ENCODE peak calls at places on chromosomes 3 and 15, in six cellular contexts. One of them, this sample, is unnamed.

GRCh38 chr15:69724331-69724730 is 271.7 kb downstream of the RPLP1 start:
- DNase-seq in EH: no peak
- DNase-seq in omental fat pad: no peak
- DNase-seq in Kasumi-1: peak; percentile 5
- DNase-seq in CD8-positive, alpha-beta memory T cell: no peak
- DNase-seq in fibroblast of gingiva: no peak
- DNase-seq in this sample: no peak

GRCh38 chr3:123687286-123687685 is 102.4 kb upstream of the HACD2 start:
- DNase-seq in EH: peak; percentile 30
- DNase-seq in fibroblast of gingiva: no peak
- DNase-seq in CD8-positive, alpha-beta memory T cell: no peak
- DNase-seq in Kasumi-1: no peak
- DNase-seq in omental fat pad: no peak
- DNase-seq in this sample: no peak

GRCh38 chr3:61821823-61822251 is 260.5 kb downstream of the PTPRG start:
- DNase-seq in EH: peak; percentile 76
- DNase-seq in CD8-positive, alpha-beta memory T cell: no peak
- DNase-seq in omental fat pad: no peak
- DNase-seq in fibroblast of gingiva: peak; percentile 86
- DNase-seq in Kasumi-1: no peak
- DNase-seq in this sample: no peak

GRCh38 chr3:126613481-126614187 is 41.3 kb downstream of the TXNRD3 start:
- DNase-seq in EH: peak; percentile 22
- DNase-seq in omental fat pad: no peak
- DNase-seq in fibroblast of gingiva: peak; percentile 55
- DNase-seq in Kasumi-1: no peak
- DNase-seq in CD8-positive, alpha-beta memory T cell: no peak
- DNase-seq in this sample: no peak

GRCh38 chr3:11716576-11717250 is 73.0 kb upstream of the VGLL4 start:
- DNase-seq in EH: peak; percentile 30
- DNase-seq in CD8-positive, alpha-beta memory T cell: no peak
- DNase-seq in omental fat pad: no peak
- DNase-seq in Kasumi-1: no peak
- DNase-seq in fibroblast of gingiva: peak; percentile 32
- DNase-seq in this sample: no peak

GRCh38 chr15:50353251-50353998 is 1.6 kb downstream of the GABPB1 start:
- DNase-seq in Kasumi-1: peak; percentile 64
- DNase-seq in omental fat pad: no peak
- DNase-seq in EH: peak; percentile 93
- DNase-seq in fibroblast of gingiva: peak; percentile 90
- DNase-seq in CD8-positive, alpha-beta memory T cell: peak; percentile 81
- DNase-seq in this sample: no peak

GRCh38 chr15:33860749-33861148 is 107.5 kb upstream of the CHRM5 start:
- DNase-seq in CD8-positive, alpha-beta memory T cell: no peak
- DNase-seq in Kasumi-1: no peak
- DNase-seq in omental fat pad: no peak
- DNase-seq in EH: peak; percentile 85
- DNase-seq in fibroblast of gingiva: peak; percentile 3
- DNase-seq in this sample: no peak

GRCh38 chr3:3179407-3180094 is at the start of gene CRBN:
- DNase-seq in EH: peak; percentile 84
- DNase-seq in CD8-positive, alpha-beta memory T cell: peak; percentile 88
- DNase-seq in omental fat pad: peak; percentile 73
- DNase-seq in Kasumi-1: peak; percentile 83
- DNase-seq in fibroblast of gingiva: peak; percentile 77
- DNase-seq in this sample: peak; percentile 93

GRCh38 chr3:61811652-61812051 is 250.3 kb downstream of the PTPRG start:
- DNase-seq in fibroblast of gingiva: no peak
- DNase-seq in Kasumi-1: no peak
- DNase-seq in EH: no peak
- DNase-seq in omental fat pad: no peak
- DNase-seq in CD8-positive, alpha-beta memory T cell: no peak
- DNase-seq in this sample: no peak

GRCh38 chr3:132288357-132288756 is 28.9 kb upstream of the ACP3 start:
- DNase-seq in Kasumi-1: no peak
- DNase-seq in omental fat pad: no peak
- DNase-seq in fibroblast of gingiva: no peak
- DNase-seq in EH: no peak
- DNase-seq in CD8-positive, alpha-beta memory T cell: no peak
- DNase-seq in this sample: no peak

GRCh38 chr15:79661411-79661810 is 229.3 kb downstream of the MINAR1 start:
- DNase-seq in EH: no peak
- DNase-seq in fibroblast of gingiva: no peak
- DNase-seq in CD8-positive, alpha-beta memory T cell: no peak
- DNase-seq in Kasumi-1: no peak
- DNase-seq in omental fat pad: no peak
- DNase-seq in this sample: no peak

GRCh38 chr15:80483656-80484055 is 79.5 kb downstream of the ARNT2 start:
- DNase-seq in CD8-positive, alpha-beta memory T cell: no peak
- DNase-seq in Kasumi-1: no peak
- DNase-seq in omental fat pad: no peak
- DNase-seq in EH: no peak
- DNase-seq in fibroblast of gingiva: peak; percentile 31
- DNase-seq in this sample: peak; percentile 44

GRCh38 chr3:52896613-52897012 is 735 bp downstream of the STIMATE start:
- DNase-seq in EH: peak; percentile 11
- DNase-seq in CD8-positive, alpha-beta memory T cell: peak; percentile 4
- DNase-seq in omental fat pad: no peak
- DNase-seq in fibroblast of gingiva: no peak
- DNase-seq in Kasumi-1: peak; percentile 7
- DNase-seq in this sample: no peak

GRCh38 chr15:45205192-45205591 is 17.4 kb upstream of the SHF start:
- DNase-seq in EH: peak; percentile 74
- DNase-seq in CD8-positive, alpha-beta memory T cell: peak; percentile 47
- DNase-seq in omental fat pad: no peak
- DNase-seq in fibroblast of gingiva: peak; percentile 52
- DNase-seq in Kasumi-1: peak; percentile 28
- DNase-seq in this sample: peak; percentile 43

GRCh38 chr3:4571690-4572334 is 78.7 kb downstream of the ITPR1 start:
- DNase-seq in omental fat pad: no peak
- DNase-seq in Kasumi-1: peak; percentile 29
- DNase-seq in CD8-positive, alpha-beta memory T cell: no peak
- DNase-seq in fibroblast of gingiva: no peak
- DNase-seq in EH: no peak
- DNase-seq in this sample: no peak

GRCh38 chr3:79517766-79518413 is 249.9 kb downstream of the ROBO1 start:
- DNase-seq in CD8-positive, alpha-beta memory T cell: no peak
- DNase-seq in fibroblast of gingiva: peak; percentile 15
- DNase-seq in EH: peak; percentile 27
- DNase-seq in Kasumi-1: peak; percentile 55
- DNase-seq in omental fat pad: no peak
- DNase-seq in this sample: no peak

GRCh38 chr3:142977399-142977728 is 13.9 kb upstream of the PAQR9 start:
- DNase-seq in omental fat pad: no peak
- DNase-seq in Kasumi-1: no peak
- DNase-seq in CD8-positive, alpha-beta memory T cell: no peak
- DNase-seq in EH: peak; percentile 48
- DNase-seq in fibroblast of gingiva: no peak
- DNase-seq in this sample: no peak

GRCh38 chr3:88031543-88032148 is 27.2 kb downstream of the CGGBP1 start:
- DNase-seq in omental fat pad: no peak
- DNase-seq in CD8-positive, alpha-beta memory T cell: peak; percentile 45
- DNase-seq in Kasumi-1: peak; percentile 27
- DNase-seq in EH: peak; percentile 54
- DNase-seq in fibroblast of gingiva: peak; percentile 8
- DNase-seq in this sample: no peak

GRCh38 chr3:39234041-39234440 is 41.6 kb upstream of the XIRP1 start:
- DNase-seq in fibroblast of gingiva: no peak
- DNase-seq in CD8-positive, alpha-beta memory T cell: no peak
- DNase-seq in omental fat pad: no peak
- DNase-seq in EH: no peak
- DNase-seq in Kasumi-1: no peak
- DNase-seq in this sample: no peak

GRCh38 chr15:54859982-54860381 is 336.8 kb downstream of the RSL24D1 start:
- DNase-seq in fibroblast of gingiva: no peak
- DNase-seq in CD8-positive, alpha-beta memory T cell: no peak
- DNase-seq in Kasumi-1: no peak
- DNase-seq in EH: no peak
- DNase-seq in omental fat pad: no peak
- DNase-seq in this sample: no peak

GRCh38 chr15:31250033-31250432 is 76.6 kb upstream of the KLF13 start:
- DNase-seq in omental fat pad: no peak
- DNase-seq in CD8-positive, alpha-beta memory T cell: no peak
- DNase-seq in fibroblast of gingiva: no peak
- DNase-seq in Kasumi-1: no peak
- DNase-seq in EH: no peak
- DNase-seq in this sample: no peak

GRCh38 chr15:47378527-47378926 is 338.8 kb upstream of the SEMA6D start:
- DNase-seq in fibroblast of gingiva: no peak
- DNase-seq in Kasumi-1: no peak
- DNase-seq in CD8-positive, alpha-beta memory T cell: no peak
- DNase-seq in EH: no peak
- DNase-seq in omental fat pad: no peak
- DNase-seq in this sample: no peak